ENCODE peak calls at places on chromosomes 16 and 17, in eight cellular contexts. Y, P, B, U, S, N, R and W are unnamed samples.

GRCh38 chr16:1972490-1972877 is 631 bp downstream of the TBL3 start:
- DNase-seq in P (no peak), Y (no peak), N (no peak), R (peak; percentile 50), S (no peak), U (no peak), B (peak; percentile 70), W (no peak)

GRCh38 chr17:49964539-49965521 is 4.2 kb upstream of the DLX4 start:
- DNase-seq in Y (peak; percentile 11), N (no peak), S (no peak), U (peak; percentile 46), P (no peak), B (no peak), R (peak; percentile 71), W (no peak)

GRCh38 chr17:65055708-65056638 is 567 bp downstream of the GNA13 start:
- DNase-seq in Y (peak; percentile 43), U (peak; percentile 66), P (peak; percentile 66), R (peak; percentile 43), N (peak; percentile 30), B (peak; percentile 86), S (peak; percentile 75), W (peak; percentile 39)

GRCh38 chr16:83717814-83718213 is 90.0 kb upstream of the HSBP1 start:
- DNase-seq in Y (no peak), U (no peak), R (no peak), N (no peak), P (no peak), B (no peak), S (no peak), W (peak; percentile 46)

GRCh38 chr17:13323990-13324389 is 277.7 kb downstream of the HS3ST3A1 start:
- DNase-seq in R (no peak), P (no peak), Y (peak; percentile 69), N (no peak), B (no peak), S (no peak), U (no peak), W (no peak)

GRCh38 chr17:57993471-57994365 is 5.7 kb upstream of the VEZF1 start:
- DNase-seq in R (peak; percentile 61), B (no peak), S (no peak), N (no peak), Y (no peak), P (no peak), U (no peak), W (no peak)

GRCh38 chr17:65115721-65116312 is 21.4 kb upstream of the RGS9 start:
- DNase-seq in N (no peak), B (no peak), S (no peak), P (no peak), R (no peak), Y (no peak), U (no peak), W (no peak)

GRCh38 chr17:4314618-4315017 is 50.8 kb upstream of the ANKFY1 start:
- DNase-seq in U (no peak), N (no peak), S (no peak), P (no peak), R (no peak), Y (no peak), B (no peak), W (no peak)

GRCh38 chr17:45693792-45694191 is 90.3 kb upstream of the CRHR1 start:
- DNase-seq in P (no peak), N (no peak), B (no peak), R (no peak), Y (no peak), S (no peak), U (no peak), W (no peak)

GRCh38 chr17:29179232-29180036 is 764 bp downstream of the MYO18A start:
- DNase-seq in U (no peak), S (no peak), Y (no peak), P (peak; percentile 71), N (no peak), B (peak; percentile 90), R (peak; percentile 89), W (peak; percentile 56)

GRCh38 chr16:56671706-56672105 is 2.1 kb downstream of the MT1H start:
- DNase-seq in R (no peak), S (no peak), Y (peak; percentile 64), B (no peak), N (no peak), U (no peak), P (no peak), W (no peak)

GRCh38 chr16:30472328-30472942 is at the start of gene ITGAL:
- DNase-seq in R (no peak), B (peak; percentile 83), S (no peak), U (peak; percentile 80), Y (no peak), P (peak; percentile 50), N (no peak), W (no peak)

GRCh38 chr16:66933776-66934137 is 445 bp downstream of the CIAO2B start:
- DNase-seq in N (no peak), P (no peak), B (no peak), Y (no peak), U (peak; percentile 63), S (no peak), R (no peak), W (no peak)
- H3K27ac ChIP-seq in N (peak overlapping the region; percentile 98), P (peak overlapping the region; percentile 99), B (peak overlapping the region; percentile 92), Y (peak overlapping the region; percentile 97), U (peak overlapping the region; percentile 94), S (peak overlapping the region; percentile 89), R (no peak overlapping the region), W (peak overlapping the region; percentile 93)

GRCh38 chr17:68910789-68911431 is 44.3 kb downstream of the ABCA8 start:
- DNase-seq in Y (no peak), S (no peak), R (no peak), U (no peak), N (no peak), P (no peak), B (no peak), W (no peak)
- H3K27ac ChIP-seq in Y (no peak overlapping the region), S (peak overlapping the region; percentile 88), R (no peak overlapping the region), U (no peak overlapping the region), N (peak overlapping the region; percentile 66), P (no peak overlapping the region), B (no peak overlapping the region), W (peak overlapping the region; percentile 93)

GRCh38 chr16:79758615-79759346 is 158.2 kb upstream of the MAF start:
- DNase-seq in Y (peak; percentile 57), U (no peak), R (no peak), S (no peak), B (no peak), N (no peak), P (no peak), W (no peak)
- H3K27ac ChIP-seq in Y (no peak overlapping the region), U (no peak overlapping the region), R (no peak overlapping the region), S (no peak overlapping the region), B (no peak overlapping the region), N (no peak overlapping the region), P (peak overlapping the region; percentile 54), W (no peak overlapping the region)

GRCh38 chr16:9114842-9115241 is 23.4 kb downstream of the HAPSTR1 start:
- DNase-seq in S (no peak), Y (no peak), P (no peak), B (no peak), R (no peak), U (no peak), N (no peak), W (no peak)

GRCh38 chr16:9114112-9114511 is 22.7 kb downstream of the HAPSTR1 start:
- DNase-seq in N (no peak), Y (no peak), S (no peak), P (no peak), U (no peak), R (no peak), B (no peak), W (no peak)

GRCh38 chr16:9113707-9114106 is 22.3 kb downstream of the HAPSTR1 start:
- DNase-seq in S (no peak), U (no peak), Y (no peak), N (no peak), B (no peak), R (no peak), P (no peak), W (no peak)

GRCh38 chr16:9112844-9113186 is 21.4 kb downstream of the HAPSTR1 start:
- DNase-seq in P (no peak), N (no peak), B (no peak), R (no peak), Y (no peak), U (no peak), S (no peak), W (no peak)

DNA sequence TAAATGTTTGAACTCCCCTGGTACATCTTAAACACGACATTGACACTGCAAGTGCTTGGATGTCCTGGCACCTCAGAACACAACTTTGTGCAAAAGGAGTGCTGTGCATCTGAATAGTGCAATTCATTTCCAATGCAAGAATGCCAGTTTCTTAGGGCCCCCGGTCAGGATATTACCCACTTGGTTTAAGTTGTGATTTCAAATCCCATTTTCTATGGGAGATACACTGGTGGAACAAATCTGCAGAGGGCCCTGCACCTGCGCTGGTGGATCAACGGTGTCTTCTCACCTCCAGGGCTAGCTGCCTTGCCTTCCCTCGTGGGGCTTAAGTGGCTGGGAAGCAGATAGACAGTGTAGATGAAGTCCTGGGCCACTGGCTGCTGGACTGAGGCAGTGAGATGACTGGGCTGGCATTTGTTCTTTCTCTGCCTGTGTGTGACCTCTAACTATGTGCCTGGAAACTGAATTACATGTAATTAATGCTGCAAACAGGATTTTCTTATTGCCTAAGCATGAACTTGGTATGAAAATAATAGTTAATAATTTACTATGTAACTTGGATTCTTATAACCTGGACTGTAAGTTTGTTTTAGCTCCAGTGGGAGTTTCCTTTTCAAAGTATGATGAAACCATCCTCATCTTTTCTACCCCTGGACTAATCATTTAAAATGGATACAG is 20.9 kb downstream of the HAPSTR1 start:
- DNase-seq in P (no peak), N (no peak), U (no peak), S (no peak), R (no peak), B (no peak), Y (no peak), W (no peak)
- H3K27ac ChIP-seq in P (no peak overlapping the region), N (no peak overlapping the region), U (no peak overlapping the region), S (no peak overlapping the region), R (no peak overlapping the region), B (no peak overlapping the region), Y (peak overlapping the region; percentile 3), W (no peak overlapping the region)

DNA sequence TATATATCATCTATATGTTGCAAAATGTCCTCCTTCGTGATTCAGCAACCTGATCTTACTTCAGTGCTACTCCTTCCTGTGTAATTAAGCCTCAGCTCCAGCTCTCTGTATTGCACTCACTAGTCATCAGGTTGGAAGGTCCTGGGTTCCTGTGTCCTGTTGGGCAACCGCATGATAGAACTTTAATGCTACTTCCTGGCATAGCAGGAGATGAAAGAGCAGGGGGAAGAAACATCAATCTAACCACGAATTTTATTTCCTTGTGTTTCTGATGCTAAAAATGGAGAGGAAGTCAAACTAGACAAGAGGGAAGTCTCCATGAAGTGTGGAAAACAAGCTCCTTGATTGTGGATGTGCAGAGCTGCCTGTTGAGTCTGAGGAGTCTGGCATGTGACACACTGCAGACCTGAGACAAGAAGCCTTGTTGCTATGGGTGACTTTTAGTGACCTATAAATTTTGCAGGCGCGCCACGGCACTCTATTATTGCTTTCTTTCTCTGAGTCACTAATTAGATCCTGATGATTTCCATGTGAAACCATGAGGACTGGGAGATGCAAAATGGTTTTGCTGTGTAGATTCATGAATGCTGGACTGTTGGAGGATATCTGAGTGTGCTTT is 25.6 kb downstream of the IGSF6 start:
- DNase-seq in S (no peak), Y (peak; percentile 77), P (no peak), U (no peak), B (no peak), R (no peak), N (no peak), W (no peak)
- H3K27ac ChIP-seq in S (no peak overlapping the region), Y (peak overlapping the region; percentile 85), P (no peak overlapping the region), U (no peak overlapping the region), B (peak overlapping the region; percentile 3), R (no peak overlapping the region), N (no peak overlapping the region), W (peak overlapping the region; percentile 39)